ENCODE peak calls at places on chromosomes 1 and 21, in four cellular contexts. A is suprapubic skin, D is transverse colon, G is HCT116. Y is an unnamed sample.

GRCh38 chr1:18972531-18972930 is 16.1 kb upstream of the IFFO2 start:
- DNase-seq in A (no peak), D (no peak), G (no peak), Y (no peak)

GRCh38 chr1:26471498-26472329 is 526 bp upstream of the HMGN2 start:
- DNase-seq in A (peak), D (peak), G (peak), Y (peak)

GRCh38 chr1:147600119-147601111 is 59.1 kb downstream of the BCL9 start:
- DNase-seq in A (no peak), D (no peak), G (no peak), Y (peak)

GRCh38 chr1:230509281-230509977 is 83.3 kb upstream of the PGBD5 start:
- DNase-seq in A (no peak), D (no peak), G (no peak), Y (no peak)

GRCh38 chr1:87965193-87965592 is 636.5 kb downstream of the LMO4 start:
- DNase-seq in A (no peak), D (no peak), G (no peak), Y (no peak)

GRCh38 chr1:161190962-161191521 is 7.8 kb downstream of the ADAMTS4 start:
- DNase-seq in A (no peak), D (no peak), G (no peak), Y (peak)

GRCh38 chr1:246907472-246907871 is 24.3 kb downstream of the AHCTF1 start:
- DNase-seq in A (no peak), D (peak), G (peak), Y (peak)

GRCh38 chr1:233211595-233211994 is 83.9 kb downstream of the PCNX2 start:
- DNase-seq in A (no peak), D (no peak), G (no peak), Y (no peak)

GRCh38 chr1:46183119-46183842 is 7.0 kb upstream of the P3R3URF start:
- DNase-seq in A (no peak), D (peak), G (peak), Y (peak)

GRCh38 chr1:161835963-161836362 is 69.8 kb downstream of the ATF6 start:
- DNase-seq in A (no peak), D (no peak), G (no peak), Y (no peak)

GRCh38 chr21:46237474-46237873 is 8.9 kb upstream of the LSS start:
- DNase-seq in A (no peak), D (no peak), G (no peak), Y (no peak)

GRCh38 chr1:181948372-181948771 is 113.1 kb downstream of the ZNF648 start:
- DNase-seq in A (no peak), D (no peak), G (no peak), Y (no peak)

GRCh38 chr1:70091811-70092210 is 113.6 kb downstream of the LRRC40 start:
- DNase-seq in A (no peak), D (no peak), G (no peak), Y (no peak)

GRCh38 chr1:192610114-192610958 is 25.6 kb upstream of the RGS13 start:
- DNase-seq in A (no peak), D (no peak), G (peak), Y (peak)

GRCh38 chr1:203402609-203403337 is 51.9 kb upstream of the FMOD start:
- DNase-seq in A (no peak), D (no peak), G (no peak), Y (no peak)

GRCh38 chr1:52913537-52913936 is 8.0 kb downstream of the ECHDC2 start:
- DNase-seq in A (peak), D (no peak), G (no peak), Y (peak)

GRCh38 chr1:153518562-153518961 is 17.2 kb downstream of the S100A6 start:
- DNase-seq in A (no peak), D (no peak), G (no peak), Y (no peak)

GRCh38 chr1:172390620-172391491 is 29.6 kb upstream of the C1orf105 start:
- DNase-seq in A (no peak), D (peak), G (no peak), Y (peak)

GRCh38 chr1:89363638-89364536 is at the start of gene GBP6:
- DNase-seq in A (no peak), D (no peak), G (no peak), Y (peak)

GRCh38 chr1:167782946-167783345 is 61.2 kb downstream of the MPZL1 start:
- DNase-seq in A (no peak), D (no peak), G (no peak), Y (no peak)

GRCh38 chr21:27570306-27570868 is 603.5 kb upstream of the ADAMTS5 start:
- DNase-seq in A (no peak), D (peak), G (no peak), Y (no peak)

GRCh38 chr21:41755258-41755933 is 11.5 kb downstream of the RIPK4 start:
- DNase-seq in A (no peak), D (no peak), G (no peak), Y (no peak)

GRCh38 chr1:174077755-174078490 is 55.8 kb upstream of the RC3H1 start:
- DNase-seq in A (no peak), D (no peak), G (no peak), Y (peak)

GRCh38 chr1:186953876-186954275 is 125.1 kb downstream of the PLA2G4A start:
- DNase-seq in A (no peak), D (no peak), G (no peak), Y (no peak)

GRCh38 chr1:12165342-12165741 is 1.4 kb upstream of the TNFRSF1B start:
- DNase-seq in A (no peak), D (no peak), G (no peak), Y (no peak)

GRCh38 chr1:21622466-21623315 is 46.5 kb downstream of the RAP1GAP start:
- DNase-seq in A (no peak), D (peak), G (no peak), Y (peak)

GRCh38 chr1:165235158-165235776 is 121.2 kb downstream of the LMX1A start:
- DNase-seq in A (no peak), D (no peak), G (no peak), Y (peak)

GRCh38 chr1:164774819-164775654 is 216.1 kb downstream of the PBX1 start:
- DNase-seq in A (no peak), D (peak), G (no peak), Y (no peak)

GRCh38 chr1:25572708-25573590 is 29.5 kb downstream of the LDLRAP1 start:
- DNase-seq in A (no peak), D (peak), G (no peak), Y (peak)

GRCh38 chr1:10598088-10598712 is 123.5 kb downstream of the PEX14 start:
- DNase-seq in A (no peak), D (no peak), G (no peak), Y (no peak)

GRCh38 chr1:116376734-116377096 is 3.7 kb downstream of the ATP1A1 start:
- DNase-seq in A (no peak), D (no peak), G (no peak), Y (no peak)

GRCh38 chr1:228393268-228393699 is 13.4 kb downstream of the TRIM11 start:
- DNase-seq in A (no peak), D (peak), G (no peak), Y (peak)

GRCh38 chr1:243748706-243749283 is 101.2 kb downstream of the AKT3 start:
- DNase-seq in A (no peak), D (no peak), G (peak), Y (peak)

GRCh38 chr1:154559496-154559950 is 1.1 kb upstream of the UBE2Q1 start:
- DNase-seq in A (peak), D (peak), G (peak), Y (peak)
- TF ChIP-seq POLR2AphosphoS5 in A (no peak), D (peak), G (no peak), Y (no peak)

DNA sequence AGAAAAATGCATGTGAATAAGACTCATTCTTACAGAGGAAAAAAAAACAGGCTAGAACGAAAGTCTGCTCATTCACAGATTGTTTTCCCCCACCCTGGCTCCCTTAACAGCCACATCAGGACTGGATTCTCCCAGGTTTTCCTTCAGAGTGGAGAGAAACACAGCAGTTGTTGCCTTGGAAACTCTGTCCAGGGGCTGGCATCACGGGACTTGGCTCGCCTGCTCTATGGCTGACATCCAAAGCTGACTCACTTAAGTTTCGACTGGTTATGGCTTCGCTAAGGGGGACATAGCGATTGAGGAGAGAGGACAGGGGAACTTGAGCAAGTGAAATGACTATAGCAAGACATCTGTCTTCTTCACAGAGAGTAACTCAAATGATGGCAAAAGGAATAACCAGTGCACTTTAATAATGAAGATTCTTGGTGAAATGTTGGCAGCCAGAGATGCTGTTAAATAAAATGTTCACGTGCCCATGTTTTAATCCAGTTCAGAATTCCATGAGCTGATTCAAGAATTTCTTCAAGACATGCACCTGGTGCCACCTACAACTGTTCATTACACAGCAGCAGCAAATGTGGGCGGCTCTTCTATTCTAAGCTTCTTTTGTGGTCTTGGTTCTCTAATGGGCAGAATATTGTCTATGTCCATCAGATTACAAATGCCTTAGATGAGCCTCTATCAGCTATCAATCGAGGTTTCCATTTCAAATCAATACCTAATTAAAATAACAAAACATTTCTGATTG is 21.8 kb downstream of the MIS18A start:
- DNase-seq in A (peak), D (peak), G (no peak), Y (no peak)
- TF ChIP-seq POLR2AphosphoS5 in A (no peak), D (no peak), G (no peak), Y (no peak)

DNA sequence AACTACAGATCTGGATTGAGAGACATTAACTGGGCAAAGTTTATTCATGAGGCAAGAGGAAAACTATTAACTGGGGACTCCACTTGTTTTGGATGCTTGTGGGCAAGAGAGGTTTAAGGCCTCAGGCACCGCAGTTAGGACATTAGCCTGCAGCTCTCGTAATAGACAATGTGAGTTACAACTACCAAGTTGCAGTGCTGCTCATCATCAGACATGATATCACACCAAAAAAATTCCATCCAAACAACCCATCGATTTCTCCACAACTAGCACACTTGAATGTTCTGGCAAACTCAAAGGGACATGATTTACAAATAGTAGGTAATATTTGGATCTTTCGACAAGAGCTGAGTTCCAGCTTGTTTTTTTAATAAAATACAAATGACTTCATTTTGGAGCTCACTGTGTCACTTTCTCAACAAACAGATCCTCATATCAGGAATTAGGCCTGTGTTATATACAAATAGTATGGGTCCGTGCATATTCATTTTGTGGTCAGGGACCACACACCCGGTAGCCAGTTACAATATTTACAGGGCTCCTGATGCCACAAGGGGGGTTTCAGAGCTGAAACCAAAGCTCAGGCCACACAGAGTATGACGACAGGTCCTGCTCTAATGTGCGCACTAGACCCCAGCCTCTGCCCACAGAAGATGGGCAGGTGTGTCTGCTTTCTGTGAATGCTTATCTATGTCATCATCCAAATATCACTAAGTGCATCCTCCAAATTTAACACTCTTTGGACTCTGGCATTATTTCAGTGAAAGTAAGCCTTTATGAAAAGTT is 128.0 kb downstream of the TGFBR3 start:
- DNase-seq in A (no peak), D (peak), G (no peak), Y (no peak)
- TF ChIP-seq POLR2AphosphoS5 in A (no peak), D (peak), G (no peak), Y (no peak)

GRCh38 chr1:31583995-31584868 is 7.9 kb downstream of the TINAGL1 start:
- DNase-seq in A (no peak), D (peak), G (no peak), Y (no peak)
- TF ChIP-seq POLR2AphosphoS5 in A (no peak), D (no peak), G (no peak), Y (no peak)

GRCh38 chr21:42755766-42756579 is 102.6 kb downstream of the PDE9A start:
- DNase-seq in A (no peak), D (no peak), G (no peak), Y (no peak)

GRCh38 chr21:42755031-42755665 is 101.7 kb downstream of the PDE9A start:
- DNase-seq in A (no peak), D (no peak), G (no peak), Y (no peak)

GRCh38 chr21:42757826-42758655 is 104.6 kb downstream of the PDE9A start:
- DNase-seq in A (no peak), D (no peak), G (no peak), Y (no peak)

GRCh38 chr21:42757422-42757821 is 104.0 kb downstream of the PDE9A start:
- DNase-seq in A (no peak), D (no peak), G (no peak), Y (no peak)

DNA sequence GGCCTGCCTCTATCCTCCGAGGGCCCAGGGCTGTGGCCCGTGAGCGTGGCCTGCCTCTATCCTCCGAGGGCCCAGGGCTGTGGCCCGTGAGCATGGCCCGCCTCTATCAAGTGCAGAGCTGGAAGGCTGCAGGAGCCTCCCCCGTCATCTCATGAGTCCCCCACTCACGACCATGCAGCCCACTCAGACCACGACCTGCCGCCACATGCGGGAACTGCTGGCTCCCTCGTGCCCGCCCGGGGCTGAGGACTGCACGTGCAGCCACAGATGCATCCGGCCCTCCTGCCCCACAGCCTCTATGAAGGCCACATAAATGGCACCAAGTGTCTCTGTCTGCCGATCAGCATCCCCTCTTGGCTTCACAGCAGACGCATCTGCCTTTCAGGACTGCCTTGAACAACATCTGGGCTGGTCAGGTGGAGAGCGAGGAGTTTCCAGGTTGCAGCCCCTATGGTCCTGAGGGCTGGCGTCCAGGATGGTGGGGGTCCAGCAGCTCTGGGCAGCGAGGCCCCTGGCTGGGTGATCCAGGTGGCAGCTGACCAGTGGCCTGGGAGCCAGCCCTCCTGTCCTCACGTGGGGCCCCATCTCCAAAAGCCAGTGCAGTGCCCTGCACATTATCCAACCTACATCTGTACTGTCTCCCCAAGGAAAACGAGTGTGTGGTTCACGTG is 103.3 kb downstream of the PDE9A start:
- DNase-seq in A (no peak), D (no peak), G (no peak), Y (no peak)
- TF ChIP-seq POLR2AphosphoS5 in A (no peak), D (no peak), G (no peak), Y (no peak)

DNA sequence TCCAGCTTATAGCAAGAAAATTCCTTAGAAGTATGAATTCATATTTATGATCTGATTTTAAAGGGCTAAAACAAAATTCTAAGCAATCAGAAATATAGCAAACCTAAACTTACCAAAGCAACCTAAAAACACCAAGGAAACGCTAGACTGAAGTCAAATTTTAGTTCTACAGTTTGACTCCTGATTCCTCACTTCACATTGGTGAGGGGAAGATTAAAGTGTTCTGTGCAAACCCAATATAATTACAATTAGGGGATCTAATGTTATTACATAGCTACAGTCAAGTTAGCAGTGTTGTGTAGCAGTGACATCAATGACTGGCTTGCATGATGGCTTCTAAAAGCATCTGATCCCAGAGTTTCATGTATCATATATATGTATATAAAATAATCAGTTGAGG is 11.6 kb downstream of the HNRNPU start:
- DNase-seq in A (no peak), D (no peak), G (no peak), Y (no peak)
- TF ChIP-seq POLR2AphosphoS5 in A (no peak), D (no peak), G (no peak), Y (no peak)

DNA sequence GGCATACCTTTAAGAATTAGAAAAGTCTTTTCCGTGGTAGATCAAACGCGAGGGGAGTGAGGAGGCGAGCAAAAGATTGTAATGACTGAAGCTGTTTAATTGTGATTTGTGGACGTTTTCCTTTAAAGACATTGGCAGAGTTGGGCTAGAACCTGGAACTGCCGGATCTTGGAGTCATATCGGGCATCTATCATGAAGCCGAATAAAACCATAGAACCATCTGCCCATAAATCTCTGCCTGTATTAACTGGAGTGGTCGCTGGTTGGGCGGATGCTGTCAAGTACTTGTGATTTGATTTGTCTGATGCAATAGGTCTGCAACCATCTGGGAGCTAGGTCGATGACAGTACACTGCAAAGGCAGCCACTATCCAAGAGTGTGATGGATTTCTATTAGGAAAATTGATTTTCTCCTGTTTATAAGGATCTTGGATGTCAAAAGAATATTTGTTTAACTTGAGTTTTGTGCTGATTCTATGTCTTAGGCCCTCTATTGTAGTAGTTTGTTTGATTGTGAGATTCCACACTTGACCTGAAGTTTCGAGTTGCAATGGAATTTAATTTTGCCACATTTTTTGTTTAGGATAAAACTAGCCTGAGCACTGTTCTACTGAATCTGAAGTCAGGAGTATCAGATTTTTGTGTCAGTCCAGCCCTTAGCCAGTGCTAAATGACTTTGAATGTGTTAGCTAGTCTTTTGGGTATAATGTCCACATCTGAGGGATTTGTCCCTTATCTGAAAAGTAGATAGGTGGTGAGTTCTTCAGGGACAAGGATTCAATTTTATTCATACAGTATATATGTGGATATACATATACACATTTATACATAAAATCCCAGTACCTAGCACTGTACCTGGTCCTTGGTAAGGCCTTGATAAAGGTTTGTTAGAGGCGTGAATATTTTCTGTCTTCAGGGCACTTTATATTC is 1.2 kb downstream of the SARS1 start:
- DNase-seq in A (no peak), D (peak), G (peak), Y (peak)
- TF ChIP-seq POLR2AphosphoS5 in A (no peak), D (peak), G (peak), Y (peak)

Y was measured in GM23338.